ENCODE peak calls at places on chromosomes 16 and 17, in four cellular contexts. H is brain microvascular endothelial cell; D is NB4; Q is stimulated activated CD4-positive, alpha-beta T cell treated with anti-CD3 and anti-CD28 coated beads, Interleukin-1b, Interleukin-23, amount 100 ng/mL, for 1 hour. F is an unnamed sample.

GRCh38 chr16:9115277-9115676 is 23.8 kb downstream of the HAPSTR1 start:
- DNase-seq in Q (no peak), H (no peak), D (no peak), F (no peak)

GRCh38 chr17:57714660-57715059 is 30.4 kb downstream of the CCDC182 start:
- DNase-seq in D (no peak), Q (no peak), H (no peak), F (peak; percentile 72)

GRCh38 chr16:1066584-1067172 is 5.9 kb upstream of the SSTR5 start:
- DNase-seq in Q (no peak), H (no peak), D (no peak), F (peak; percentile 70)

GRCh38 chr17:39629494-39629880 is 2.7 kb downstream of the PPP1R1B start:
- DNase-seq in Q (no peak), D (no peak), H (no peak), F (no peak)

GRCh38 chr17:45984368-45984767 is 14.7 kb upstream of the STH start:
- DNase-seq in H (no peak), Q (no peak), D (no peak), F (no peak)

GRCh38 chr16:57262841-57263584 is 18.0 kb downstream of the ARL2BP start:
- DNase-seq in Q (no peak), D (no peak), H (no peak), F (no peak)

GRCh38 chr16:55294947-55295346 is 29.1 kb upstream of the IRX6 start:
- DNase-seq in H (no peak), Q (no peak), D (no peak), F (no peak)

GRCh38 chr16:31006086-31006385 is 4.4 kb downstream of the STX1B start:
- DNase-seq in D (no peak), H (no peak), Q (no peak), F (no peak)

GRCh38 chr17:33200116-33200515 is 93.0 kb downstream of the ASIC2 start:
- DNase-seq in H (no peak), Q (no peak), D (no peak), F (no peak)

GRCh38 chr16:65917466-65917865 is 449.0 kb upstream of the CDH5 start:
- DNase-seq in H (no peak), D (no peak), Q (no peak), F (no peak)

GRCh38 chr17:10699861-10700260 is 2.5 kb downstream of the ADPRM start:
- DNase-seq in Q (no peak), D (peak; percentile 69), H (peak; percentile 2), F (no peak)

GRCh38 chr17:37147301-37147812 is 198.6 kb downstream of the AATF start:
- DNase-seq in H (peak; percentile 40), Q (no peak), D (no peak), F (no peak)

GRCh38 chr16:426906-427249 is 1.4 kb downstream of the RAB11FIP3 start:
- DNase-seq in Q (no peak), D (no peak), H (no peak), F (no peak)

GRCh38 chr17:78364436-78365281 is 4.8 kb upstream of the SOCS3 start:
- DNase-seq in H (no peak), Q (no peak), D (peak; percentile 72), F (no peak)

F was measured in NCI-H1092 treated with DMSO at 0.1 percent for 48 hours.